ENCODE peak calls at places on chromosomes 4 and X, in nine cellular contexts. G is tibial nerve, A is right lobe of liver, S is A549, P is body of pancreas, Y is IMR-90, B is ovary, T is sigmoid colon, Z is testis. C is an unnamed sample.

GRCh38 chr4:180542445-180543100 is 1700.6 kb upstream of the TENM3 start:
- DNase-seq in Z (no peak), Y (peak), A (no peak), S (peak), P (no peak), G (no peak), B (no peak), T (no peak), C (no peak)

GRCh38 chrX:152845618-152846240 is 14.9 kb downstream of the NSDHL start:
- DNase-seq in G (no peak), P (no peak), A (no peak), Z (no peak), T (no peak), S (no peak), B (no peak), Y (no peak), C (no peak)

GRCh38 chrX:30592846-30593245 is 15.3 kb upstream of the TASL start:
- DNase-seq in B (no peak), S (no peak), Z (no peak), Y (no peak), A (no peak), T (no peak), P (no peak), G (no peak), C (no peak)

GRCh38 chr4:95450294-95450693 is 98.5 kb downstream of the UNC5C start:
- DNase-seq in P (no peak), S (no peak), A (no peak), Y (no peak), T (no peak), G (no peak), B (no peak), Z (no peak), C (no peak)

GRCh38 chrX:83630662-83631061 is 122.6 kb downstream of the POU3F4 start:
- DNase-seq in Y (no peak), G (no peak), A (no peak), P (no peak), T (no peak), B (no peak), S (no peak), Z (no peak), C (no peak)

GRCh38 chr4:2794707-2795557 is 2.0 kb downstream of the SH3BP2 start:
- DNase-seq in Z (peak), P (peak), A (peak), G (peak), S (peak), T (peak), B (no peak), Y (peak), C (no peak)

GRCh38 chr4:100690812-100691211 is 173.0 kb upstream of the EMCN start:
- DNase-seq in P (no peak), G (no peak), T (no peak), S (no peak), B (no peak), Z (no peak), A (no peak), Y (no peak), C (no peak)

GRCh38 chr4:51895816-51896408 is 53.0 kb downstream of the DCUN1D4 start:
- DNase-seq in P (peak), Z (peak), A (peak), T (peak), S (peak), Y (peak), G (peak), B (peak), C (peak)

GRCh38 chr4:186040316-186040715 is 28.6 kb upstream of the TLR3 start:
- DNase-seq in Z (no peak), Y (no peak), S (no peak), T (no peak), A (no peak), B (no peak), G (no peak), P (no peak), C (no peak)

GRCh38 chr4:128639586-128640270 is 169.8 kb upstream of the JADE1 start:
- DNase-seq in B (no peak), A (no peak), S (no peak), Y (no peak), T (no peak), P (no peak), Z (no peak), G (no peak), C (no peak)

GRCh38 chr4:142548491-142548890 is 297.6 kb downstream of the INPP4B start:
- DNase-seq in Z (no peak), G (no peak), A (no peak), P (no peak), T (no peak), B (no peak), S (no peak), Y (no peak), C (no peak)

GRCh38 chr4:112510468-112511293 is 5.3 kb downstream of the NEUROG2 start:
- DNase-seq in S (no peak), Y (no peak), A (no peak), Z (no peak), G (no peak), T (no peak), P (no peak), B (no peak), C (no peak)

GRCh38 chr4:112514079-112514448 is 1.9 kb downstream of the NEUROG2 start:
- DNase-seq in Y (no peak), A (no peak), B (no peak), P (no peak), Z (no peak), G (no peak), S (no peak), T (no peak), C (no peak)

GRCh38 chr4:112510191-112510467 is 5.9 kb downstream of the NEUROG2 start:
- DNase-seq in T (no peak), B (no peak), Z (no peak), Y (no peak), A (no peak), P (no peak), G (no peak), S (no peak), C (no peak)

GRCh38 chr4:112509243-112510190 is 6.5 kb downstream of the NEUROG2 start:
- DNase-seq in T (no peak), Y (peak), S (no peak), G (no peak), A (no peak), B (no peak), P (no peak), Z (no peak), C (no peak)

GRCh38 chr4:112511294-112512118 is 4.5 kb downstream of the NEUROG2 start:
- DNase-seq in T (no peak), P (no peak), G (no peak), B (no peak), Z (no peak), S (no peak), A (no peak), Y (no peak), C (no peak)
- H3K4me3 ChIP-seq in T (no peak), P (no peak), G (no peak), B (no peak), Z (peak), S (no peak), A (no peak), Y (no peak), C (no peak)

GRCh38 chr4:151408630-151409469 is at the start of gene FHIP1A:
- DNase-seq in Y (peak), Z (peak), A (peak), S (peak), G (peak), T (peak), B (peak), P (peak), C (peak)
- TF ChIP-seq POLR2A in Y (no peak), Z (no peak), A (peak), S (no peak), G (peak), T (no peak), B (peak), P (peak), C (peak)

DNA sequence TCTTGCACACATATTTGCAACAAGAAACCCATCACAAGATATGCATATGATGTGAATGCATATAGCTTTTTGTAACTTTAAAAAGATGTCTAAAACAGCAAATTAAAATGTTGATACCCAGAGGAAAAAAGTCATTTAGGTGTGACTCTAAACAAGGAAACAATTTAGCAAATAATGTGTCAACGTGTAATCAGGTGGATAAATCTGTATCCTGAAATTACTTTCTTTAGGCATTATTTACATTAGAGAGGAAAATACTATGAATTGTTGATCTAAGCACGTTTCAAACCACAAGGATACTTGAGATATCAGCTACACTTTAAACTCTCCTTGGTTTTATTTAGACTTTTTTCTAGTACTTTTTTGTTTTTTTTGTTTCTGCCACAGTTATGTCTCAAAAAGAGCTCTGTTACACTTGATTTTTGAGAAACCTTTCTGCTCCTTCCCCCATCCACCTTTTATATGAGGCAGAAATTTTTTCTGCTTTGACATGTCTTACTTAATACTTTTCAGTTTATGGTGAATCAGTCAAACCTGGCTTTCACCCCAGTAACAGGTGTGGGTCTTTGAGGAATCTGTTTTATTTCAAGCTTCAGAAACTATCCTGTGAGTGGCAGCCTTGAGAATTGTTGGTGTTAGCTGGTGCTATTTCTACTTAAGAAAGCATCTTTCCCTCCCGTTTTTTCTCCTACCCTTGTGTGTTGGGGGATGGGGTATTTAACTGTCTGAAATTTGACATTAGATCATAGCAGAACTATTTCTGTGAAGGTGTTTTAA is 1.9 kb downstream of the NPNT start:
- DNase-seq in Z (no peak), P (no peak), B (no peak), A (no peak), T (no peak), G (no peak), S (no peak), Y (no peak), C (no peak)
- H3K4me3 ChIP-seq in Z (no peak), P (peak), B (no peak), A (no peak), T (no peak), G (no peak), S (no peak), Y (no peak), C (peak)

GRCh38 chr4:153275380-153276276 is 68.9 kb upstream of the MND1 start:
- DNase-seq in P (no peak), S (no peak), Z (no peak), T (no peak), B (no peak), G (no peak), A (no peak), Y (no peak), C (no peak)
- TF ChIP-seq POLR2A in P (no peak), S (no peak), Z (no peak), T (no peak), B (no peak), G (no peak), A (no peak), Y (no peak), C (no peak)

DNA sequence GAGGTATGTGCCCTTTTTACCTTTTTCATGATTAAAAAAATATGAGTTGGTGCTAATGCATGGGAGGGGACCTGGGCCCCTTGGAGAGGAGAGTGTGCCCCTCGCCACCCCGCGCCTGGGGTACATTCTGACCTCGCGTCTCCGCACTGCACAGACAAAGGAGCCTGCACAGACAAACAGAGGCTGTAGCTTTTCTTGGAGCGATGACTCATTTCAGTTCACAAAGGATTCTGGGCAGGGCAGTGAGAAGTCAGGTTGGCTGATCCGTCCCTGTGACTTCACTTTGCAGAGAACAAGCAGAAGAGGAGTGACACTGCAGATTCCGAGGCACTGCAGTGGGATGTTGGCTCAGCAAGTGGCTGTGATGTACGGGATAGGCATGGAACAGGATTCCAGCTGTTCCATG is 82.9 kb downstream of the STOX2 start:
- DNase-seq in S (peak), Y (peak), B (peak), T (peak), A (no peak), Z (peak), G (peak), P (peak), C (peak)
- H3K4me3 ChIP-seq in S (peak), Y (peak), B (peak), T (peak), A (no peak), Z (peak), G (peak), P (no peak), C (peak)

DNA sequence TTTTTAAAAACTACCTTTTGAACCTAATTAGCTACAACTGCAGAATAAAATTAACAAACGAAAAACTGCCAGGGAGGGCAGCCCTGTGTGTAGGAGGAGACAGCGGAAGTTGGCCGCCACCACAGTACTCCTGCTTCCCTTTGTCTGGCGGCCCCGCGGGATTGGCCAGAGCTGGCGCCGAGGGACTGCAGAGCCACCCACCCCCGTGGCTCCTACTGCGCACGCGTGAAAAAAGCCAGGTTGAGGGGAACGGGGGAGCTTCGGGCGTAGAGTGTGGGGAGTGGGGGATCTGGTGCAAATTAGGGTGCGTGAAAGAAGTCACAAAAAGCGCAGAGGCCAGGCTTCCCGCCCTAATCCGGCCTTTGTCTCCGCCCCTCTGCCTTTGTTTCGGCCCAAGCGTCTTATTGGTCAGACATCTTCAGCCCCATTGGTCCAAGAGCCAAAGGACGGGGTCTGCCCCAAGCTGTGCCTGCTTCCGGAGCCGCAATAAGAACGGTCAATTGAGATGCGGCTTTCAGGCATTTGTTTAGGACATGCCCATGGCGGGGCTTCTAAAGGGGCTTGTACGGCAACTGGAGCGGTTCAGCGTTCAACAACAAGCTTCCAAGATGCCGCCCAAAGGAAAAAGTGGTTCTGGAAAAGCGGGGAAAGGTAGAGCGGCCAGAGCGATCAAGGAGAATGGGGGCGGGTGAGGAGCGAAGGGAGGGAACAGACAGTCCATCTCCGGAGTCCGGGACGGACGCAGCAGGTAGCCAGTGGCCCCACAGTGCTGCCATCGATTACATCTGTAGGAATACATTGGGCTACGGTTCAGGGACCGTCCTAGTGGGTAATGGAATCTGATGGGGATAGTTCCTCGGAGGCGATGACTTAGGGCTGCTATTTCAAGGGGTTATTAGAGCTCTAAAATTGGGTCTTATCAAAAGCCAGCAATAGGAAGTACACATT is at the start of gene PIN4:
- DNase-seq in G (peak), A (peak), B (peak), P (peak), S (peak), Y (peak), Z (peak), T (peak), C (peak)
- TF ChIP-seq POLR2A in G (peak), A (peak), B (peak), P (peak), S (peak), Y (peak), Z (no peak), T (no peak), C (peak)

GRCh38 chrX:24996096-24996709 is 19.6 kb downstream of the ARX start:
- DNase-seq in Z (no peak), Y (no peak), S (no peak), B (no peak), P (no peak), T (no peak), A (no peak), G (no peak), C (no peak)

GRCh38 chrX:25003066-25003849 is 12.5 kb downstream of the ARX start:
- DNase-seq in S (no peak), T (no peak), G (no peak), Z (no peak), Y (no peak), B (peak), P (peak), A (no peak), C (no peak)

GRCh38 chrX:25002658-25003015 is 13.1 kb downstream of the ARX start:
- DNase-seq in T (no peak), Y (no peak), P (no peak), Z (no peak), B (peak), G (no peak), A (no peak), S (no peak), C (no peak)

GRCh38 chrX:25001808-25002657 is 13.7 kb downstream of the ARX start:
- DNase-seq in A (no peak), G (no peak), Z (no peak), Y (no peak), B (peak), S (no peak), P (no peak), T (no peak), C (no peak)

DNA sequence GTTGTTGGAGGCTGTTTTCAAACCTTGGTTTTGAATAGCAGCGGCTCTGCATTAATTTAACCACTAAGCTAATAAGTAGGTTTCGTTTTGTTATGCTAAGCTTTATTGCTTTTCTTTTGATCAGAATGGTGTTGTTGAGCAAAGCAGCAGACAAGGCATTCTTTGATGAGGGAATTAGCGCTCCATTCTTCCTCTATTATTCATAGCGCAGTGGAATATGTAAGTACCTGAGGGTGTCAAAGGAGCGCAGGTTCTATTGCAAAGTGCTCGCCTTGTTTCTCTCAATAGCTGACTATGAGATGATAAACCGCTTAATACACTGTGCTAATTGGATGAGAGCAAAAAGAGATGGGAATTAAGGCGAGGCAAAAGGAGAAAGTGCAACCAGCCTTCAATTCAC is 16.3 kb downstream of the ARX start:
- DNase-seq in P (no peak), A (no peak), T (no peak), Z (no peak), Y (no peak), S (no peak), G (no peak), B (no peak), C (no peak)
- H3K4me3 ChIP-seq in P (no peak), A (no peak), T (no peak), Z (no peak), Y (no peak), S (no peak), G (no peak), B (no peak), C (no peak)

GRCh38 chr4:74110670-74111069 is 11.7 kb upstream of the CXCL2 start:
- DNase-seq in T (no peak), A (no peak), Z (no peak), S (no peak), Y (no peak), G (no peak), P (no peak), B (no peak), C (no peak)
- TF ChIP-seq POLR2A in T (no peak), A (no peak), Z (no peak), S (no peak), Y (no peak), G (no peak), P (no peak), B (no peak), C (no peak)